ENCODE peak calls at places on chromosomes 6 and 20, in five cellular contexts. P is HCT116, M is SK-N-SH, J is GM12878, Z is HepG2. O is an unnamed sample.

GRCh38 chr6:42041131-42042055 is 8.9 kb upstream of the TAF8 start:
- DNase-seq in J (no peak), Z (no peak), M (no peak), P (no peak), O (no peak)

GRCh38 chr20:57458400-57459160 is 66.4 kb downstream of the CTCFL start:
- DNase-seq in J (no peak), P (no peak), M (no peak), Z (no peak), O (no peak)

GRCh38 chr6:156437084-156437879 is 339.9 kb upstream of the ARID1B start:
- DNase-seq in M (no peak), Z (no peak), J (no peak), P (no peak), O (peak)

GRCh38 chr20:57573893-57574292 is 13.0 kb downstream of the PCK1 start:
- DNase-seq in M (no peak), Z (no peak), J (no peak), P (no peak), O (no peak)

GRCh38 chr6:30722280-30723112 is 2.3 kb downstream of the TUBB start:
- DNase-seq in J (no peak), M (peak), Z (peak), P (peak), O (peak)

GRCh38 chr20:15618912-15619311 is 954.3 kb downstream of the KIF16B start:
- DNase-seq in M (no peak), Z (no peak), J (no peak), P (no peak), O (no peak)

GRCh38 chr20:1840865-1841553 is 54.2 kb upstream of the SIRPA start:
- DNase-seq in M (no peak), J (no peak), P (no peak), Z (no peak), O (no peak)

GRCh38 chr6:137839076-137839475 is 28.0 kb upstream of the TNFAIP3 start:
- DNase-seq in M (no peak), P (no peak), J (no peak), Z (no peak), O (no peak)

GRCh38 chr6:25112207-25112874 is 166.8 kb upstream of the CARMIL1 start:
- DNase-seq in M (no peak), Z (no peak), J (no peak), P (no peak), O (no peak)

GRCh38 chr20:5918856-5919633 is 31.3 kb downstream of the TRMT6 start:
- DNase-seq in J (no peak), P (no peak), M (no peak), Z (peak), O (no peak)

GRCh38 chr20:57783196-57783595 is 73.4 kb upstream of the PMEPA1 start:
- DNase-seq in P (no peak), Z (no peak), M (no peak), J (no peak), O (no peak)

GRCh38 chr6:105449756-105450390 is 47.0 kb upstream of the PREP start:
- DNase-seq in P (no peak), Z (no peak), J (no peak), M (no peak), O (no peak)

GRCh38 chr20:17565164-17565845 is 4.6 kb upstream of the DSTN start:
- DNase-seq in Z (no peak), P (no peak), M (no peak), J (no peak), O (no peak)

GRCh38 chr6:43806041-43806757 is 36.2 kb downstream of the VEGFA start:
- DNase-seq in M (no peak), P (no peak), Z (peak), J (no peak), O (peak)

GRCh38 chr6:17392978-17393334 is 439 bp upstream of the CAP2 start:
- DNase-seq in M (no peak), Z (no peak), J (no peak), P (no peak), O (no peak)

GRCh38 chr6:5712349-5713215 is 294.1 kb downstream of the NRN1 start:
- DNase-seq in Z (no peak), J (no peak), P (no peak), M (no peak), O (no peak)

GRCh38 chr6:41524634-41525011 is 21.6 kb upstream of the FOXP4 start:
- DNase-seq in Z (peak), M (no peak), P (no peak), J (no peak), O (no peak)

GRCh38 chr6:164185342-164185920 is 770.9 kb downstream of the QKI start:
- DNase-seq in P (no peak), M (no peak), Z (no peak), J (no peak), O (no peak)

GRCh38 chr6:99276747-99277146 is 72.7 kb downstream of the FAXC start:
- DNase-seq in P (no peak), Z (no peak), M (no peak), J (no peak), O (no peak)

GRCh38 chr6:31004285-31004684 is 6.0 kb upstream of the MUC22 start:
- DNase-seq in P (no peak), M (no peak), Z (no peak), J (no peak), O (no peak)

GRCh38 chr6:166671434-166672061 is 44.5 kb upstream of the RPS6KA2 start:
- DNase-seq in J (no peak), Z (no peak), M (peak), P (no peak), O (no peak)

GRCh38 chr20:43666376-43667328 is at the start of gene MYBL2:
- DNase-seq in J (no peak), P (peak), M (peak), Z (peak), O (peak)

GRCh38 chr6:2194643-2195042 is 50.8 kb downstream of the GMDS start:
- DNase-seq in P (no peak), J (peak), Z (no peak), M (no peak), O (no peak)

GRCh38 chr6:75952132-75952531 is 120.3 kb downstream of the IMPG1 start:
- DNase-seq in P (no peak), M (no peak), J (no peak), Z (no peak), O (no peak)

GRCh38 chr6:10659697-10660348 is 34.6 kb downstream of the C6orf52 start:
- DNase-seq in J (no peak), Z (no peak), M (peak), P (no peak), O (no peak)

GRCh38 chr6:156782691-156783320 is 5.6 kb downstream of the ARID1B start:
- DNase-seq in J (no peak), M (no peak), P (no peak), Z (no peak), O (no peak)

GRCh38 chr20:5567644-5568043 is 182.6 kb upstream of the SHLD1 start:
- DNase-seq in J (no peak), M (no peak), P (no peak), Z (no peak), O (no peak)

GRCh38 chr20:20452254-20452676 is 84.4 kb downstream of the INSM1 start:
- DNase-seq in Z (no peak), M (no peak), J (peak), P (no peak), O (no peak)

GRCh38 chr20:24936526-24937407 is 12.3 kb upstream of the CST7 start:
- DNase-seq in Z (no peak), P (no peak), J (no peak), M (no peak), O (no peak)

GRCh38 chr6:122736166-122736565 is 43.4 kb upstream of the FABP7 start:
- DNase-seq in M (no peak), P (no peak), J (no peak), Z (no peak), O (no peak)

GRCh38 chr20:2476742-2477615 is 6.4 kb upstream of the SNRPB start:
- DNase-seq in P (no peak), J (no peak), M (no peak), Z (peak), O (peak)

GRCh38 chr6:133512410-133513016 is 271.4 kb downstream of the EYA4 start:
- DNase-seq in J (no peak), Z (peak), P (peak), M (peak), O (peak)

GRCh38 chr6:125213936-125214335 is 60.4 kb downstream of the TPD52L1 start:
- DNase-seq in Z (no peak), M (no peak), J (no peak), P (no peak), O (no peak)

GRCh38 chr20:19015326-19015725 is 197.1 kb upstream of the SLC24A3 start:
- DNase-seq in Z (no peak), M (no peak), P (no peak), J (no peak), O (no peak)

GRCh38 chr20:9400371-9401025 is 113.9 kb upstream of the LAMP5 start:
- DNase-seq in J (no peak), Z (no peak), M (no peak), P (no peak), O (no peak)

DNA sequence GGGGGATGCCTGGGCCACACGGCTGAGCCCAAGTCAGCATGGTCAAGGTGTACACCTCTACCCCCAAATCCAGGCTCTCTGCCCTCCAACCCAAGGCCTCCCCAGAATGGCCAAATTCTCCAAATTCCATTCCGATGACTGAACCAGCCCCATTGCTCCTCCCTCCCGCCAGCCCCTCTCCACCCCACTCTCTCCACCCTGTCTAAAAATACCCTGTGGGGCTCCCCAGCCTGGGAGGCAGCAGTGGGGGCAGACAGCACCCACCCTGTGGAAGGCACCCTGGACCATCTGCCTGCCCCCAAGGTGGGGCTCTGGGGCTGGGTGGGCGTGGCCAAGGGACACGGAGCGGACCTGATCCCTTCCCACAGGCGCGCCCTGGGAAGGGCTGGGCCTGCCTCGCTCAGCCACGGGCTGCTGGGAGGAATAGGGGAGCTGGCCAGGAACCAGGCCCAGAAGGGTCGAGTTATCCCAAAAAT is 11.4 kb downstream of the TEAD3 start:
- DNase-seq in M (no peak), P (no peak), J (no peak), Z (no peak), O (peak)
- TF ChIP-seq JUND in M (no peak), P (no peak), J (no peak), Z (no peak), O (no peak)

DNA sequence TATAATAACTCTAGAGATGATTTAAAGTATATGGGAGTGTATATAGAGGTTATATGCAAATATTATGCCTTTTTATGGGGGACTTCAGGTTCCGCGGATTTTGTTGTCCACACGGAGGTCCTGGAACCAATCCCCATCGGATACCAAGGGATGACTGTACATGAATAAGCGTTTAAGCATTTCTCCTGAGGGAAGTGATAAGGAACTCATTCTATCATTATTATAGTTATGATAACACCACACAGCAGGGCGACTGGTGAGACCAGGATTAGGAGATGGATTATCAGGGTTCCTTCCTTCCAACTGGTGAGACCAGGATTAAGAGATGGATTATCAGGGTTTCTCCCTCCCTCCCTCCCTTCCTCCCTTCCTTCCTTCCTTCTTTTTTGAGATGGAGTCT is 6.6 kb downstream of the ECI2 start:
- DNase-seq in Z (no peak), P (no peak), M (no peak), J (no peak), O (no peak)
- TF ChIP-seq JUND in Z (no peak), P (no peak), M (no peak), J (no peak), O (no peak)

GRCh38 chr6:146968041-146968760 is 236.0 kb upstream of the STXBP5 start:
- DNase-seq in J (no peak), P (no peak), M (peak), Z (no peak), O (peak)
- TF ChIP-seq JUND in J (no peak), P (no peak), M (peak), Z (no peak), O (no peak)

DNA sequence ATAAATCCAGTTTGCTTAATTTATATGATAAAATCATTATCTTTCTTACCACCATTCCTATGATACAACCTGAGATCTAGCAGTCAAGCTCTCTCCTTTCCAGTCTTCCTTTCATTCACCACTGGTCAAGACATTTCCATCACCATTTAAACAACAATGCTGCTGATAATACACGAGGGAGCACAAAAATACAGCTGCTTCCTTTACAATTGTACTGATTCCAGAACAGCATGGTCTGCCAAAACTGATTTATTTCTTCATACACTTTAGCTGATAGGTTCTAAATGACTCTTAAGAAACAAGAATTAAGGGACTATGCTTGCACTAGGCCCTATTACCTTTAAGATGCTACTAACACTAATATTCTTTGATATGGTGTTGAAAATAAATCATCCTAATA is 65.0 kb downstream of the EPM2A start:
- DNase-seq in P (no peak), Z (no peak), J (no peak), M (no peak), O (no peak)
- TF ChIP-seq JUND in P (no peak), Z (no peak), J (no peak), M (no peak), O (no peak)